ENCODE peak calls at places on chromosomes 1 and 21, in ten cellular contexts. Q, V, G, W, J, F, P, K, N and E are unnamed samples.

GRCh38 chr1:16442941-16443340 is 2.4 kb downstream of the NECAP2 start:
- DNase-seq in Q (no peak), V (no peak), G (no peak), W (no peak), J (no peak), F (no peak), P (no peak), K (no peak), N (no peak), E (no peak)

GRCh38 chr1:92444351-92444750 is 42.4 kb downstream of the GFI1 start:
- DNase-seq in Q (no peak), V (no peak), G (no peak), W (no peak), J (no peak), F (no peak), P (no peak), K (no peak), N (no peak), E (no peak)

GRCh38 chr1:154765970-154766369 is 104.1 kb downstream of the KCNN3 start:
- DNase-seq in Q (peak), V (no peak), G (no peak), W (no peak), J (no peak), F (no peak), P (no peak), K (peak), N (peak), E (no peak)

GRCh38 chr21:45994738-45995685 is 13.4 kb downstream of the COL6A1 start:
- DNase-seq in Q (peak), V (no peak), G (no peak), W (no peak), J (peak), F (peak), P (peak), K (peak), N (no peak), E (no peak)

GRCh38 chr1:119298687-119299086 is 69.9 kb upstream of the HAO2 start:
- DNase-seq in Q (no peak), V (no peak), G (no peak), W (no peak), J (no peak), F (no peak), P (no peak), K (no peak), N (no peak), E (no peak)

GRCh38 chr21:45129231-45129923 is 55.0 kb downstream of the ADARB1 start:
- DNase-seq in Q (peak), V (no peak), G (no peak), W (no peak), J (no peak), F (peak), P (no peak), K (no peak), N (peak), E (no peak)

GRCh38 chr1:79660127-79660526 is 653.6 kb upstream of the ADGRL4 start:
- DNase-seq in Q (no peak), V (no peak), G (no peak), W (no peak), J (no peak), F (no peak), P (no peak), K (no peak), N (no peak), E (no peak)

GRCh38 chr1:109801791-109802135 is 38.0 kb upstream of the EPS8L3 start:
- DNase-seq in Q (no peak), V (peak), G (peak), W (no peak), J (no peak), F (no peak), P (no peak), K (peak), N (peak), E (no peak)